ENCODE peak calls at places on chromosomes 4 and X, in four cellular contexts. L, T, Z and G are unnamed samples.

GRCh38 chr4:54213812-54214211 is 15.3 kb upstream of the PDGFRA start:
- DNase-seq in Z (no peak), L (no peak), T (peak; percentile 54), G (no peak)

GRCh38 chr4:102546635-102547034 is 45.5 kb downstream of the NFKB1 start:
- DNase-seq in L (no peak), Z (no peak), T (no peak), G (no peak)

GRCh38 chr4:152785639-152786517 is 6.1 kb downstream of the ARFIP1 start:
- DNase-seq in L (no peak), Z (no peak), T (no peak), G (no peak)

GRCh38 chr4:138898282-138898681 is 117.3 kb upstream of the NOCT start:
- DNase-seq in L (no peak), T (no peak), Z (no peak), G (no peak)

GRCh38 chr4:169272265-169272886 is 1.6 kb upstream of the SH3RF1 start:
- DNase-seq in Z (no peak), L (no peak), T (no peak), G (no peak)

GRCh38 chrX:323721-324628 is 5.4 kb upstream of the GTPBP6 start:
- DNase-seq in T (peak; percentile 47), L (no peak), Z (peak; percentile 57), G (peak; percentile 67)

GRCh38 chr4:175066923-175067627 is 148.9 kb downstream of the ADAM29 start:
- DNase-seq in Z (no peak), L (no peak), T (no peak), G (no peak)

GRCh38 chrX:69379412-69379811 is 124.7 kb upstream of the NALF2 start:
- DNase-seq in L (no peak), T (no peak), Z (no peak), G (no peak)

GRCh38 chr4:48071171-48071570 is 54.6 kb downstream of the NIPAL1 start:
- DNase-seq in L (no peak), Z (no peak), T (no peak), G (no peak)

GRCh38 chr4:142322996-142323395 is 523.1 kb downstream of the INPP4B start:
- DNase-seq in L (no peak), Z (no peak), T (no peak), G (no peak)

GRCh38 chrX:76428243-76429130 is 977 bp downstream of the MAGEE1 start:
- DNase-seq in Z (peak; percentile 68), T (peak; percentile 24), L (no peak), G (peak; percentile 16)

GRCh38 chrX:46837543-46838481 is 969 bp downstream of the RP2 start:
- DNase-seq in Z (no peak), T (no peak), L (no peak), G (no peak)

GRCh38 chrX:132071260-132071659 is 48.2 kb downstream of the STK26 start:
- DNase-seq in L (no peak), Z (no peak), T (no peak), G (no peak)

GRCh38 chrX:80174925-80175574 is 160.5 kb downstream of the TBX22 start:
- DNase-seq in L (peak; percentile 5), T (peak; percentile 70), Z (peak; percentile 60), G (no peak)

GRCh38 chrX:1658083-1658463 is 43.2 kb downstream of the ASMT start:
- DNase-seq in Z (no peak), L (no peak), T (no peak), G (no peak)

GRCh38 chr4:75724867-75725724 is 719 bp downstream of the USO1 start:
- DNase-seq in T (peak; percentile 81), Z (peak; percentile 88), L (peak; percentile 40), G (peak; percentile 85)

GRCh38 chr4:128675083-128675482 is 134.4 kb upstream of the JADE1 start:
- DNase-seq in L (no peak), T (no peak), Z (no peak), G (no peak)

GRCh38 chr4:157895205-157895604 is 277.6 kb downstream of the GASK1B start:
- DNase-seq in L (no peak), T (no peak), Z (no peak), G (no peak)

GRCh38 chr4:139872274-139872673 is 206.7 kb downstream of the MGST2 start:
- DNase-seq in Z (no peak), T (no peak), L (no peak), G (no peak)

GRCh38 chr4:74157116-74157742 is 689 bp upstream of the MTHFD2L start:
- DNase-seq in L (no peak), Z (no peak), T (no peak), G (no peak)

GRCh38 chr4:973431-974397 is at the start of gene DGKQ:
- DNase-seq in T (peak; percentile 87), Z (peak; percentile 94), L (peak; percentile 83), G (peak; percentile 86)
- TF ChIP-seq POLR2A in T (no peak), Z (no peak), L (no peak), G (no peak)

GRCh38 chrX:153571159-153571908 is 27.6 kb downstream of the CCNQ start:
- DNase-seq in L (no peak), Z (no peak), T (no peak), G (no peak)

GRCh38 chrX:153569475-153569874 is 29.5 kb downstream of the CCNQ start:
- DNase-seq in Z (no peak), L (no peak), T (no peak), G (no peak)

GRCh38 chrX:153572601-153573000 is 26.3 kb downstream of the CCNQ start:
- DNase-seq in T (no peak), L (no peak), Z (no peak), G (no peak)

GRCh38 chrX:153565996-153566580 is 32.9 kb downstream of the CCNQ start:
- DNase-seq in L (no peak), T (no peak), Z (no peak), G (no peak)

DNA sequence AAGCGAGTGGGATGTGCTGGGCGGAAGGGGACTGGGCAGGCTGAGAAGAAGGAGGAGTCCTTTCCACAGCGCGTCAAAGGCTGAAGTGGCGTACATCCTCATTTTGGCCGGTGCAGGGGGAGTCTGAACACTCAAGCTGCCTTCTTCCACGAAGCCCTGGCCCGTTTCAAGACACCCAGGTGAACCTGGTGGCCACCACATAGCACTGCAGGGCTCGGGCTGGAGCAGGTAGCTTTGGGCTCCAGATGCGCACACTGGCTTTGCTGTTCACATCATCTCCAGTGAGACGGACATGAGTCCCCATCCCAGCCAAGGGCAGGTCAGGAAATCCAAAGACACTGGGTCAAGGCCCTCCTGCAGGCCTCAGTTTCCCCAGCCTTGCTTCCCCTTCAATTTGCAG is 30.3 kb downstream of the CCNQ start:
- DNase-seq in L (no peak), T (no peak), Z (no peak), G (no peak)
- TF ChIP-seq CTCF in L (no peak), T (no peak), Z (no peak), G (no peak)

DNA sequence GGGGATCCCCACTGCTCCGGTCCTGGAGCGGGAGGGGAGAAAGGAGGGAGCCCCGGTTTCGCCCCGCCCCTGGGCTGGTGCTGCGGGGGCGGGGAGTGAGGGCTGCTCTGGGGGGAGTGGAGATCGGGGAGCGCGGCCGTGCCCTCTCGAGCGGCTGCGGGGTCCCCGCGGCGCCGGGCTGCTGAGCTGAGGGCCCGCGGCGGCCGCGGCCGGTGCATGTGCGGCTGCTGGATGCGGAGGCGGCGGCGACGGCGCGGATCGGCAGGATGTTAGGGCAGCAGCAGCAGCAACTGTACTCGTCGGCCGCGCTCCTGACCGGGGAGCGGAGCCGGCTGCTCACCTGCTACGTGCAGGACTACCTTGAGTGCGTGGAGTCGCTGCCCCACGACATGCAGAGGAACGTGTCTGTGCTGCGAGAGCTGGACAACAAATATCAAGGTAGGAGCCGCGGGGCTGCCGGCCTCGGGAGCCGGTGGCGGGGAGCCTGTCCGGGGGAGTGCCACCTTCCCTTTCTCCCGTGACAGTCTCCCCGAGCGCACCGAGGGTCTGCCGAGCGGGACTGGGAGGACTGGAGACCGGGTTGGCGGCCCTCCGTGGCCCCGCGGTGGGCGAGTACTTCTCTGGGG is at the start of gene ING2:
- DNase-seq in T (no peak), Z (no peak), L (peak; percentile 9), G (peak; percentile 54)
- TF ChIP-seq POLR2A in T (no peak), Z (no peak), L (no peak), G (no peak)

DNA sequence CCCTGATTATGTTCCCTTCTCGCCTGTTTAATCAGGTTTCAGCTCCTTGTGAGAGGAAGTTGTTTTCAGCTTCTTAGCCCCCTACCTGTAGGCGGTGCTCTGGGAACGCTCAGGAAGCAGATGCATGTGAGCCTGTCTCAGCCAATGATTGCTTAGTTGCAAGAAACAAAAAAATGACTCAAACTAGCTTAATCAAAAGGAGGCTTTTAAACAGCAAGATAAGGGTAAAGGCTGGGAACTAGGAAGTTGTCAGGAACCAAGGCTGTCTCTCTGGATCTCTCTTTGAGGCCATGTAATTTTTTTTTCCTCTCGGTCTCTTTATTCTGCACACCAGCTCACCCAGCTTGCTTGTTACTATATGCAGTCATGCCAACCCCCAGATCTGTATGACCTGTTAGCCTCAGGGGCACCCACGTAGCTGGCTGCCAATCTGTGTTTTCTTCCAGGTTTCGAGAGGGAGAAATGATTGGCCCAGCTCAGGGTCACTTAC is 109.1 kb downstream of the PTTG2 start:
- DNase-seq in T (no peak), L (no peak), Z (no peak), G (peak; percentile 78)
- TF ChIP-seq CTCF in T (peak; percentile 49), L (peak; percentile 7), Z (no peak), G (peak; percentile 89)

GRCh38 chr4:105708376-105709080 is at the start of the genes GSTCD and INTS12:
- DNase-seq in T (peak; percentile 92), L (peak; percentile 91), Z (peak; percentile 95), G (peak; percentile 93)
- TF ChIP-seq POLR2A in T (no peak), L (peak; percentile 75), Z (peak; percentile 39), G (peak; percentile 72)

GRCh38 chrX:68147848-68148247 is 285.4 kb downstream of the OPHN1 start:
- DNase-seq in Z (no peak), T (no peak), L (no peak), G (no peak)

DNA sequence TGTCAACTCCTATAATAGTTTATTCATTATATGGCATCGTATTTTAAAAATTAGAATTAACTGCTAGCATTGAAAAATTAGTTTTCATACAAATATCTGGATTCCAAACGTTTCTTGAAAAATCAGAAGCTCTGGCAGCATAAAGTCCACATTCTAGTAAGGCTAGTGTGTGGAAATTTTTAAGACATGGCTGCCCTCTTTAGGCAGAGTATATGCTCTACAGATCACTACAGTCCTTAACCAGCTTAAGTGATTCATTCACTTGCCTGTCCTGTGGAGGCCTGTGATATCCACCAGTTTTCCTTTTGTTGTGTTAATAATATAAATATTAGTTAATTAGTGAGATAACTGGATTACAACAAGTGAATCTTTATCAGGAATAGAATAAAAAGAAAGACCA is 287.2 kb downstream of the OPHN1 start:
- DNase-seq in Z (no peak), L (no peak), T (no peak), G (no peak)
- TF ChIP-seq CTCF in Z (no peak), L (peak; percentile 17), T (peak; percentile 42), G (no peak)

GRCh38 chr4:39365931-39366771 is at the start of gene RFC1:
- DNase-seq in L (peak; percentile 85), T (peak; percentile 92), Z (peak; percentile 96), G (peak; percentile 93)

GRCh38 chr4:39369301-39369700 is 3.1 kb upstream of the RFC1 start:
- DNase-seq in T (no peak), Z (no peak), L (no peak), G (no peak)

GRCh38 chr4:39363773-39364393 is 2.3 kb downstream of the RFC1 start:
- DNase-seq in T (no peak), Z (no peak), L (no peak), G (no peak)

GRCh38 chr4:39365360-39365759 is 802 bp downstream of the RFC1 start:
- DNase-seq in T (no peak), Z (no peak), L (no peak), G (no peak)

GRCh38 chr4:39367166-39367565 is 1.0 kb upstream of the RFC1 start:
- DNase-seq in Z (no peak), L (no peak), T (no peak), G (no peak)
- TF ChIP-seq POLR2A in Z (no peak), L (no peak), T (no peak), G (no peak)